ENCODE peak calls at places on chromosomes 3 and 15, in nine cellular contexts. A, K, X, E, B, U, Z, N and F are unnamed samples.

GRCh38 chr15:57578288-57578900 is 13.3 kb upstream of the MYZAP start:
- DNase-seq in A (no peak), K (peak; percentile 95), X (no peak), E (no peak), B (no peak), U (no peak), Z (no peak), N (no peak), F (no peak)

GRCh38 chr15:45795487-45796069 is 160.7 kb downstream of the SQOR start:
- DNase-seq in A (no peak), K (peak; percentile 78), X (peak; percentile 48), E (peak; percentile 31), B (peak; percentile 52), U (no peak), Z (no peak), N (no peak), F (peak; percentile 61)

GRCh38 chr15:74835312-74835823 is 7.6 kb downstream of the ULK3 start:
- DNase-seq in A (no peak), K (peak; percentile 51), X (peak; percentile 75), E (peak; percentile 78), B (peak; percentile 70), U (no peak), Z (no peak), N (no peak), F (peak; percentile 50)

GRCh38 chr15:38254065-38254883 is 1.6 kb downstream of the SPRED1 start:
- DNase-seq in A (peak; percentile 73), K (peak; percentile 75), X (peak; percentile 62), E (peak; percentile 53), B (peak; percentile 69), U (no peak), Z (peak; percentile 68), N (no peak), F (peak; percentile 82)

GRCh38 chr3:31448035-31448881 is 84.5 kb upstream of the STT3B start:
- DNase-seq in A (peak; percentile 78), K (peak; percentile 26), X (peak; percentile 35), E (peak; percentile 50), B (peak; percentile 53), U (no peak), Z (no peak), N (no peak), F (no peak)

GRCh38 chr15:90101969-90102890 is at the start of gene IDH2:
- DNase-seq in A (peak; percentile 96), K (peak; percentile 87), X (peak; percentile 87), E (peak; percentile 88), B (peak; percentile 48), U (peak; percentile 74), Z (peak; percentile 89), N (no peak), F (peak; percentile 82)

GRCh38 chr3:52019352-52020080 is 23.8 kb upstream of the RPL29 start:
- DNase-seq in A (peak; percentile 74), K (no peak), X (no peak), E (no peak), B (no peak), U (no peak), Z (no peak), N (no peak), F (no peak)

GRCh38 chr15:88684345-88684744 is 45.5 kb downstream of the ISG20 start:
- DNase-seq in A (no peak), K (no peak), X (no peak), E (no peak), B (no peak), U (no peak), Z (no peak), N (peak; percentile 55), F (no peak)

GRCh38 chr15:70166506-70167087 is 68.9 kb upstream of the TLE3 start:
- DNase-seq in A (peak; percentile 82), K (no peak), X (no peak), E (no peak), B (no peak), U (peak; percentile 44), Z (peak; percentile 55), N (no peak), F (no peak)

GRCh38 chr3:63863150-63864007 is at the start of the genes ATXN7 and THOC7:
- DNase-seq in A (peak; percentile 95), K (peak; percentile 50), X (peak; percentile 77), E (peak; percentile 79), B (peak; percentile 24), U (peak; percentile 58), Z (peak; percentile 83), N (no peak), F (peak; percentile 46)

GRCh38 chr3:134306334-134306733 is 55.7 kb upstream of the RYK start:
- DNase-seq in A (no peak), K (no peak), X (no peak), E (no peak), B (no peak), U (no peak), Z (peak; percentile 84), N (peak; percentile 92), F (no peak)

GRCh38 chr3:134309987-134310700 is 59.5 kb upstream of the RYK start:
- DNase-seq in A (no peak), K (no peak), X (peak; percentile 43), E (no peak), B (peak; percentile 93), U (no peak), Z (no peak), N (no peak), F (peak; percentile 48)

GRCh38 chr3:134307425-134307824 is 56.8 kb upstream of the RYK start:
- DNase-seq in A (no peak), K (no peak), X (no peak), E (no peak), B (no peak), U (no peak), Z (no peak), N (no peak), F (no peak)

GRCh38 chr3:134311265-134311664 is 60.6 kb upstream of the RYK start:
- DNase-seq in A (no peak), K (no peak), X (no peak), E (no peak), B (no peak), U (no peak), Z (no peak), N (no peak), F (no peak)

DNA sequence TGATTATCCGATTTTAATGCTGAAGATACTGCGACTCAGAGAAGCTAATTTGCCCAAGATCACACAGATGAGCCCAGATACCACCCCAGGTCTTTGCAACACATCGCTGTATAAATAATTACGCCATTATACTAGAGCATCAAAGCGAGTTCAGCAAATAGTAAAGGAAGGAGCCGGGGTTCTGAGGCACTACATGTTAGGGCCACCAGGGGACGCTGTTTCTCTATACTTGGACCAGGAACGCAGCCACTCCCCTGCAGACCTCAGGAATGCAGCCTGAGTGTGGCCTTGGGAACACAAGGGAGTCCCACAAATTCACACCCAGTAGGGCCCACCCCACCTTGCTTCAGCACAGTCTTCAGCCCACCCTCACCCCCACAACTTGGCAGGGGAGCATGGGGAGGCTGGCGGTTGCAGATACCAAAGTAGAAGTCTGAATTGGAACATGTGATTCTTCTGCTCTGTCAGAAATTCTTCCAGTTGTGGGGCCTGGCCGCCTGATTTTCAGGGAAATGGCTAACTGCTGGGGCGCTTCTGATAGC is 57.8 kb upstream of the RYK start:
- DNase-seq in A (peak; percentile 87), K (peak; percentile 84), X (peak; percentile 88), E (peak; percentile 89), B (peak; percentile 74), U (peak; percentile 87), Z (peak; percentile 94), N (peak; percentile 97), F (peak; percentile 84)
- TF ChIP-seq POLR2AphosphoS5 in A (no peak), K (no peak), X (no peak), E (peak; percentile 31), B (no peak), U (peak; percentile 80), Z (no peak), N (peak; percentile 51), F (peak; percentile 68)

DNA sequence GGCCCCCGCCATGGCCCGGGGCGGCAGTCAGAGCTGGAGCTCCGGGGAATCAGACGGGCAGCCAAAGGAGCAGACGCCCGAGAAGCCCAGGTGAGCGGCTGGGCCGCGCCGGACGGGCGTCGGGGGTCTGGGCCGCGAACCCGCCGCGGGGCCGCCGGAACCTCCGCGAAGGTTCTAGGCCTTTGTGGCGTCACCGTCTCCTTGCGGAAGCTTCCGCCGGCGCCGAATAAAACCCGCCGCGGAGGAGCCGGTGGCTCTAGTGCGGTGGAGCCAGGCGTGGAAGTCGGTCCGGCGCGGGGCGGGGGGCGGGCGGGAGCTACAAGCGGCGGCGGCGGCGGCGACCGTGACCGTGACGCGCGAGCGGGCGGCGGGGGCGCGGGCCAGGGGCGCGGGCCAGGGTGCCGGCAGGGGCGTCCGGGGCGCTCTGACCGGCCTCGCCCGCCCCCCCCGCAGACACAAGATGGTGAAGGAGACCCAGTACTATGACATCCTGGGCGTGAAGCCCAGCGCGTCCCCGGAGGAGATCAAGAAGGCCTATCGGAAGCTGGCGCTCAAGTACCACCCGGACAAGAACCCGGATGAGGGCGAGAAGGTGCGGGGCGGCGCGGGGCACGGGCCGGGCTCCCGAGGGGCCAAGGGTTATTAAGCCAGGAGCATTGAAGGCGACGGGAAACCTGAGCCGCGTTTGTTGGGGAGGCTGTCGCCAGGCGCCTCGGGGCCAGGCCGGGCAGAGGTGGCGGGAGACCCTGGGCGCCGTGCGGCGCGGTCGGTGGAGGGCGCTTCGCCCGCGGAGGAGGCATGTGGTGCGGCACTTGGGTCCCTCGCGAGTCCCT is at the start of gene DNAJA4:
- DNase-seq in A (peak; percentile 87), K (peak; percentile 42), X (peak; percentile 63), E (peak; percentile 64), B (no peak), U (peak; percentile 64), Z (peak; percentile 83), N (no peak), F (peak; percentile 34)
- H3K27ac ChIP-seq in A (peak within 1 kb of the TSS; percentile 65), K (peak within 1 kb of the TSS; percentile 41), X (peak within 1 kb of the TSS; percentile 89), E (peak within 1 kb of the TSS; percentile 79), B (no peak within 1 kb of the TSS), U (peak within 1 kb of the TSS; percentile 81), Z (peak within 1 kb of the TSS; percentile 82), N (peak within 1 kb of the TSS; percentile 85), F (peak within 1 kb of the TSS; percentile 93)

GRCh38 chr3:14717307-14717706 is 42.4 kb downstream of the C3orf20 start:
- DNase-seq in A (no peak), K (no peak), X (no peak), E (no peak), B (no peak), U (no peak), Z (no peak), N (no peak), F (no peak)
- H3K4me3 ChIP-seq in A (no peak overlapping the region), K (no peak overlapping the region), X (no peak overlapping the region), E (no peak overlapping the region), B (no peak overlapping the region), U (no peak overlapping the region), Z (no peak overlapping the region), N (no peak overlapping the region), F (no peak overlapping the region)

GRCh38 chr15:27353837-27354236 is 382.9 kb downstream of the GABRG3 start:
- DNase-seq in A (no peak), K (no peak), X (no peak), E (no peak), B (no peak), U (no peak), Z (no peak), N (no peak), F (no peak)
- TF ChIP-seq POLR2AphosphoS5 in A (no peak), K (no peak), X (no peak), E (no peak), B (no peak), U (no peak), Z (no peak), N (no peak), F (no peak)

DNA sequence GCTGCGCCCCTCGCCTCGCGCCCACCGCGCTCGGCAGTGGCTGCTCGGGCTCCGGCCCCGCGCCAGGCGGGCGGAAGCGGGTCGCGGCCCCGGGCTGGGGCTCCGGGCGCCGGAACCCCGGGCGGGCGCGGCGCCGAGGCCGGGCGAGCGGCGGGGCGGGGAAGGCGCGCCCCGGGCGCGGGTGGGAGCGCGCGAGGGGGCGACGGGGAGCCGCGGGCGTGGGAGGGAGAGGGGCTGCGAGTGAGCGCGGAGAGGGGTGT is 467 bp upstream of the IGF2BP2 start:
- DNase-seq in A (no peak), K (no peak), X (no peak), E (no peak), B (no peak), U (no peak), Z (no peak), N (no peak), F (no peak)
- H3K27ac ChIP-seq in A (peak overlapping the region; percentile 86), K (peak overlapping the region; percentile 51), X (peak overlapping the region; percentile 94), E (peak overlapping the region; percentile 90), B (peak overlapping the region; percentile 86), U (peak overlapping the region; percentile 90), Z (peak overlapping the region; percentile 85), N (peak overlapping the region; percentile 77), F (peak overlapping the region; percentile 10)